ENCODE peak calls at places on chromosomes 11 and 22, in four cellular contexts. Y, S, N and K are unnamed samples. For H3K4me1, the result is how much of the 10 kb centered on the place peaks cover.

GRCh38 chr11:34909955-34910354 is 6.2 kb downstream of the APIP start:
- DNase-seq in Y (no peak), S (no peak), N (no peak), K (peak)

GRCh38 chr22:19510919-19511341 is 13.3 kb downstream of the CLDN5 start:
- DNase-seq in Y (no peak), S (no peak), N (no peak), K (no peak)

GRCh38 chr11:10542776-10543175 is 1.8 kb upstream of the RNF141 start:
- DNase-seq in Y (no peak), S (no peak), N (no peak), K (no peak)

GRCh38 chr11:68031136-68031459 is 617 bp downstream of the NDUFS8 start:
- DNase-seq in Y (no peak), S (no peak), N (no peak), K (no peak)

GRCh38 chr22:17213976-17214375 is 5.3 kb downstream of the ADA2 start:
- DNase-seq in Y (no peak), S (no peak), N (peak), K (peak)

GRCh38 chr11:330307-330693 is 9.6 kb upstream of the IFITM3 start:
- DNase-seq in Y (no peak), S (peak), N (no peak), K (no peak)

GRCh38 chr11:118619444-118620205 is 12.2 kb downstream of the PHLDB1 start:
- DNase-seq in Y (peak), S (peak), N (no peak), K (no peak)

GRCh38 chr11:1345752-1346513 is 36.5 kb upstream of the TOLLIP start:
- DNase-seq in Y (peak), S (peak), N (peak), K (peak)

GRCh38 chr22:28171713-28172112 is 252.7 kb upstream of the PITPNB start:
- DNase-seq in Y (no peak), S (no peak), N (no peak), K (no peak)

GRCh38 chr11:64152841-64153691 is 12.8 kb downstream of the MACROD1 start:
- DNase-seq in Y (peak), S (peak), N (peak), K (peak)

GRCh38 chr22:19127329-19128008 is 3.6 kb upstream of the TSSK2 start:
- DNase-seq in Y (no peak), S (no peak), N (no peak), K (no peak)

GRCh38 chr11:35605691-35606090 is 12.6 kb upstream of the FJX1 start:
- DNase-seq in Y (no peak), S (no peak), N (no peak), K (no peak)

GRCh38 chr11:10751581-10751940 is 515 bp downstream of the CTR9 start:
- DNase-seq in Y (no peak), S (no peak), N (no peak), K (no peak)

GRCh38 chr11:32781721-32782120 is 12.7 kb downstream of the CCDC73 start:
- DNase-seq in Y (no peak), S (no peak), N (no peak), K (no peak)

GRCh38 chr11:8867856-8868705 is 42.9 kb upstream of the AKIP1 start:
- DNase-seq in Y (no peak), S (no peak), N (no peak), K (no peak)

GRCh38 chr22:46758098-46758497 is 4.4 kb upstream of the TBC1D22A start:
- DNase-seq in Y (no peak), S (no peak), N (no peak), K (no peak)

GRCh38 chr11:47406896-47407745 is 1.3 kb upstream of the SLC39A13 start:
- DNase-seq in Y (no peak), S (no peak), N (no peak), K (no peak)

GRCh38 chr11:27228891-27229290 is 134.1 kb downstream of the CCDC34 start:
- DNase-seq in Y (no peak), S (no peak), N (no peak), K (no peak)

GRCh38 chr11:78532991-78533861 is 41.4 kb downstream of the NARS2 start:
- DNase-seq in Y (no peak), S (no peak), N (no peak), K (no peak)

GRCh38 chr11:1834132-1834610 is 619 bp upstream of the SYT8 start:
- DNase-seq in Y (no peak), S (no peak), N (peak), K (no peak)

GRCh38 chr22:19143967-19144400 is 467 bp downstream of the ESS2 start:
- DNase-seq in Y (no peak), S (no peak), N (no peak), K (no peak)

GRCh38 chr22:23862103-23862502 is 4.4 kb downstream of the SLC2A11 start:
- DNase-seq in Y (no peak), S (no peak), N (no peak), K (no peak)

GRCh38 chr11:97684486-97685439 is 1295.0 kb downstream of the JRKL start:
- DNase-seq in Y (no peak), S (no peak), N (no peak), K (no peak)

GRCh38 chr11:46896719-46897406 is 21.5 kb downstream of the LRP4 start:
- DNase-seq in Y (no peak), S (no peak), N (no peak), K (no peak)

GRCh38 chr11:20112291-20113146 is 47.8 kb downstream of the DBX1 start:
- DNase-seq in Y (peak), S (peak), N (peak), K (peak)

GRCh38 chr11:111737877-111738205 is 28.3 kb downstream of the PPP2R1B start:
- DNase-seq in Y (no peak), S (no peak), N (no peak), K (no peak)

GRCh38 chr11:35347921-35348331 is 71.4 kb downstream of the SLC1A2 start:
- DNase-seq in Y (no peak), S (no peak), N (no peak), K (no peak)

GRCh38 chr22:22928666-22929380 is 41.2 kb downstream of the IGLL5 start:
- DNase-seq in Y (no peak), S (no peak), N (peak), K (no peak)

GRCh38 chr22:40368016-40368415 is 2.4 kb upstream of the SGSM3 start:
- DNase-seq in Y (no peak), S (no peak), N (no peak), K (no peak)

GRCh38 chr11:72353861-72354260 is 80.5 kb downstream of the CLPB start:
- DNase-seq in Y (no peak), S (no peak), N (no peak), K (no peak)

GRCh38 chr11:118528511-118528910 is 1.2 kb downstream of the TTC36 start:
- DNase-seq in Y (no peak), S (no peak), N (no peak), K (no peak)

GRCh38 chr22:37218399-37218770 is 6.1 kb upstream of the SSTR3 start:
- DNase-seq in Y (no peak), S (no peak), N (no peak), K (no peak)

GRCh38 chr22:19974233-19974861 is 32.7 kb upstream of the TXNRD2 start:
- DNase-seq in Y (no peak), S (no peak), N (peak), K (no peak)

GRCh38 chr11:110431212-110432073 is 1.7 kb downstream of the FDX1 start:
- DNase-seq in Y (no peak), S (no peak), N (no peak), K (no peak)

GRCh38 chr22:37905534-37906363 is at the start of gene MICALL1:
- DNase-seq in Y (peak), S (peak), N (peak), K (peak)

GRCh38 chr11:103798456-103798855 is 238.0 kb upstream of the DDI1 start:
- DNase-seq in Y (no peak), S (no peak), N (no peak), K (no peak)

GRCh38 chr11:102110761-102111010 is 439 bp downstream of the YAP1 start:
- DNase-seq in Y (peak), S (no peak), N (no peak), K (no peak)

GRCh38 chr11:102111787-102112653 is 1.8 kb downstream of the YAP1 start:
- DNase-seq in Y (peak), S (peak), N (peak), K (peak)

GRCh38 chr11:102112654-102112926 is 2.3 kb downstream of the YAP1 start:
- DNase-seq in Y (no peak), S (no peak), N (no peak), K (no peak)

GRCh38 chr11:102111011-102111786 is 952 bp downstream of the YAP1 start:
- DNase-seq in Y (peak), S (peak), N (peak), K (peak)

GRCh38 chr11:102109896-102110760 is at the start of gene YAP1:
- DNase-seq in Y (peak), S (peak), N (peak), K (peak)
- H3K27ac ChIP-seq in Y (peak), S (peak), N (peak), K (peak)

GRCh38 chr11:125941606-125942275 is 4.1 kb upstream of the VSIG10L2 start:
- DNase-seq in Y (no peak), S (peak), N (peak), K (no peak)
- H3K4me1 ChIP-seq in Y (under half), S (under half), N (under half), K (under half)

GRCh38 chr11:84969103-84969502 is 658.0 kb downstream of the DLG2 start:
- DNase-seq in Y (no peak), S (peak), N (no peak), K (no peak)

GRCh38 chr11:84958295-84958694 is 668.8 kb downstream of the DLG2 start:
- DNase-seq in Y (no peak), S (no peak), N (no peak), K (no peak)

GRCh38 chr11:84965484-84965883 is 661.7 kb downstream of the DLG2 start:
- DNase-seq in Y (no peak), S (no peak), N (no peak), K (no peak)

GRCh38 chr11:84962018-84962417 is 665.1 kb downstream of the DLG2 start:
- DNase-seq in Y (no peak), S (no peak), N (no peak), K (no peak)

DNA sequence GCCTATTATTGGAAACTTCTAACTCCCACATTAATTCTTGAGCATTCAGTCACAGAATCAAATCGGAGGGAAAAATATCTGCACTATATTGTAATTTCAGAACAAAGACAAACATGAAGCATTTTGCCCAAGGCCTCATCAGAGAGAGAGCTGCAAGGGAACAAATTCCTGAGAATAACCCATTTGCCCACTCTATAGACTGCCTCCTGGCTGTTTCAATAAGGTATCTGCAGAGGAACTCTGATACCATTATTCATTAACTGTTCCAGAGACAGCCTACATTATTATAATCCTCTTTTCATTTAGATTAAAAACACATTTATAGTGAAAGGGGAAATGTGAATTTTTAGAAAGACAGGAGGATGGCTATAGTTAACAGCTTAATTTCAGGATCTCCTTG is 663.9 kb downstream of the DLG2 start:
- DNase-seq in Y (no peak), S (no peak), N (no peak), K (no peak)
- TF ChIP-seq CTCF in Y (no peak), S (no peak), N (no peak), K (no peak)

GRCh38 chr11:74682731-74683278 is 48.4 kb downstream of the CHRDL2 start:
- DNase-seq in Y (peak), S (peak), N (no peak), K (no peak)
- H3K27ac ChIP-seq in Y (no peak), S (peak), N (no peak), K (no peak)

GRCh38 chr22:43293259-43293658 is 49.9 kb downstream of the SCUBE1 start:
- DNase-seq in Y (no peak), S (no peak), N (peak), K (no peak)
- H3K4me1 ChIP-seq in Y (under half), S (under half), N (under half), K (under half)

GRCh38 chr22:49632199-49633009 is 195.3 kb downstream of the BRD1 start:
- DNase-seq in Y (no peak), S (no peak), N (peak), K (no peak)
- TF ChIP-seq CTCF in Y (peak), S (peak), N (peak), K (peak)

GRCh38 chr11:77047007-77047927 is 13.1 kb downstream of the B3GNT6 start:
- DNase-seq in Y (peak), S (peak), N (peak), K (peak)
- H3K27ac ChIP-seq in Y (peak), S (peak), N (peak), K (peak)

GRCh38 chr11:44936527-44936926 is 14.2 kb downstream of the TP53I11 start:
- DNase-seq in Y (peak), S (peak), N (peak), K (peak)
- H3K4me1 ChIP-seq in Y (under half), S (under half), N (under half), K (under half)